ENCODE peak calls at places on chromosomes 4 and X, in four cellular contexts. W is heart left ventricle, Y is SW 1271, F is GM13977. P is an unnamed sample.
A peak's percentile ranks its signal among the peaks of the same experiment; 100 is the strongest.

GRCh38 chrX:76148011-76148665 is 24.7 kb upstream of the PBDC1 start:
- DNase-seq in W (no peak), F (no peak), Y (peak; percentile 1), P (no peak)

GRCh38 chrX:112613039-112613438 is 66.7 kb downstream of the LHFPL1 start:
- DNase-seq in Y (no peak), W (no peak), F (no peak), P (no peak)

GRCh38 chr4:2931765-2932560 is 31.2 kb downstream of the NOP14 start:
- DNase-seq in W (peak; percentile 88), F (peak; percentile 79), Y (no peak), P (peak; percentile 96)

GRCh38 chr4:120918092-120918491 is 4.4 kb downstream of the PRDM5 start:
- DNase-seq in Y (no peak), F (no peak), W (no peak), P (no peak)

GRCh38 chr4:80226091-80226490 is 28.8 kb downstream of the PRDM8 start:
- DNase-seq in Y (no peak), F (no peak), W (no peak), P (no peak)

GRCh38 chrX:21838937-21839333 is 482 bp upstream of the MBTPS2 start:
- DNase-seq in Y (peak; percentile 14), F (no peak), W (no peak), P (no peak)

GRCh38 chrX:30302957-30303356 is 6.2 kb downstream of the NR0B1 start:
- DNase-seq in Y (no peak), W (no peak), F (no peak), P (no peak)

GRCh38 chr4:2182981-2183380 is 58.9 kb downstream of the HAUS3 start:
- DNase-seq in F (no peak), W (no peak), Y (no peak), P (peak; percentile 38)

GRCh38 chr4:151356510-151356909 is 31.1 kb upstream of the SH3D19 start:
- DNase-seq in Y (no peak), F (no peak), W (no peak), P (no peak)

P was measured in HL-60.